ENCODE peak calls at places on chromosome 14, in five cellular contexts. K is endodermal cell, N is H1, P is GM23248, H is HCT116. Y is an unnamed sample.
A peak's percentile ranks its signal among the peaks of the same experiment; 100 is the strongest.

GRCh38 chr14:33891700-33892099 is 59.2 kb downstream of the EGLN3 start:
- DNase-seq in H (no peak), K (no peak), P (no peak), N (no peak), Y (no peak)

GRCh38 chr14:75453817-75454434 is 26.1 kb downstream of the JDP2 start:
- DNase-seq in P (no peak), H (no peak), K (peak; percentile 74), N (no peak), Y (no peak)

GRCh38 chr14:76654573-76654955 is 106.7 kb upstream of the VASH1 start:
- DNase-seq in P (no peak), H (no peak), N (no peak), K (no peak), Y (no peak)

GRCh38 chr14:101114726-101115481 is 211.4 kb upstream of the RTL1 start:
- DNase-seq in N (peak; percentile 29), K (peak; percentile 34), H (no peak), P (no peak), Y (peak; percentile 49)

GRCh38 chr14:88078525-88078924 is 73.6 kb downstream of the GPR65 start:
- DNase-seq in N (no peak), P (no peak), H (no peak), K (peak; percentile 53), Y (no peak)

GRCh38 chr14:55689971-55690871 is 110.2 kb downstream of the KTN1 start:
- DNase-seq in H (no peak), P (no peak), K (no peak), N (no peak), Y (no peak)

GRCh38 chr14:55514819-55515470 is 65.1 kb upstream of the KTN1 start:
- DNase-seq in H (peak; percentile 16), P (peak; percentile 74), K (no peak), N (no peak), Y (no peak)

GRCh38 chr14:60722163-60722835 is 1.9 kb downstream of the SIX4 start:
- DNase-seq in N (peak; percentile 82), H (no peak), P (peak; percentile 80), K (peak; percentile 88), Y (peak; percentile 66)

GRCh38 chr14:68961781-68962584 is 17.1 kb downstream of the ACTN1 start:
- DNase-seq in N (peak; percentile 77), K (peak; percentile 85), H (no peak), P (peak; percentile 65), Y (peak; percentile 90)

GRCh38 chr14:98198385-98198784 is 1073.6 kb downstream of the BCL11B start:
- DNase-seq in K (no peak), H (no peak), P (no peak), N (no peak), Y (no peak)

GRCh38 chr14:93946506-93947170 is 19.5 kb downstream of the FAM181A start:
- DNase-seq in N (no peak), H (no peak), K (no peak), P (no peak), Y (no peak)

GRCh38 chr14:68309631-68310030 is 483.2 kb downstream of the ZFP36L1 start:
- DNase-seq in H (no peak), P (no peak), K (no peak), N (no peak), Y (no peak)

GRCh38 chr14:54105898-54106297 is 149.3 kb upstream of the BMP4 start:
- DNase-seq in N (no peak), K (no peak), H (peak; percentile 71), P (no peak), Y (peak; percentile 47)

GRCh38 chr14:68884031-68885030 is 91.5 kb upstream of the ZFP36L1 start:
- DNase-seq in H (peak; percentile 15), K (no peak), P (peak; percentile 99), N (no peak), Y (peak; percentile 52)

GRCh38 chr14:93320489-93320888 is 12.3 kb downstream of the BTBD7 start:
- DNase-seq in N (no peak), K (no peak), H (no peak), P (no peak), Y (no peak)

GRCh38 chr14:100135073-100135472 is 24.4 kb downstream of the DEGS2 start:
- DNase-seq in P (no peak), H (no peak), K (no peak), N (no peak), Y (no peak)

GRCh38 chr14:100748403-100748802 is 21.7 kb downstream of the DLK1 start:
- DNase-seq in N (no peak), P (no peak), H (no peak), K (peak; percentile 11), Y (peak; percentile 31)

GRCh38 chr14:79732911-79733310 is 478.4 kb downstream of the DIO2 start:
- DNase-seq in P (peak; percentile 16), H (no peak), K (no peak), N (no peak), Y (no peak)
- H3K9me3 ChIP-seq in P (no peaks in the 10 kb centered on the region), H (peaks cover 20% of the 10 kb centered on the region), K (peaks cover 33% of the 10 kb centered on the region), N (peaks cover 15% of the 10 kb centered on the region), Y (no peaks in the 10 kb centered on the region)

DNA sequence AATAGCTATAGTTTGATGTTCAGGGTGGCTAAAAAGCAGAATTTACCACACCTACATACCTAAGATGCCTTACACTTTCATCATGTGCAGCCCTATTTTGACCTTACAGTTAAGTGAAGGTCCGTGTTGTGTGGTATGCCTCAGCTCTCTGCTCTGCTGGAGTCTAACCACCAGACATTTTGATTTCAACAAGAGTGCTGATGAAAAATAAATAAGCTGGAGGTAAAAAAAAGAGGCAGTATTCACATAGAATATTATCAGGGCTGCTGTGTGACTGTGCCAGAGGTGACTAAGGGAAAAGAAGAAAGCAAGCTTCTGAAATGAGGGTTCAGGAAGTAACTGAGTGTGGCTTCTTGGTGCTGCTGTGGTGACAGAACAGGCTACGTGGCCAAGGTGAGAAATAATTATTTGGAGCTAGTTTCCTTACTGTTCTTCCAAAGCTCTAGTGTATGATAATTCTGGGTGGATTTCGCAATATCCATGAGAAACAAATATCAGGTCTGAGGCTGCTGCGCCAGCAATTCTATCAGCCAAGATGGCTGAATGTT is 188.8 kb downstream of the STXBP6 start:
- DNase-seq in P (peak; percentile 70), H (no peak), N (no peak), K (no peak), Y (no peak)
- H3K9ac ChIP-seq in P (peak overlapping the region; percentile 66), H (no peak overlapping the region), N (no peak overlapping the region), K (no peak overlapping the region), Y (no peak overlapping the region)

DNA sequence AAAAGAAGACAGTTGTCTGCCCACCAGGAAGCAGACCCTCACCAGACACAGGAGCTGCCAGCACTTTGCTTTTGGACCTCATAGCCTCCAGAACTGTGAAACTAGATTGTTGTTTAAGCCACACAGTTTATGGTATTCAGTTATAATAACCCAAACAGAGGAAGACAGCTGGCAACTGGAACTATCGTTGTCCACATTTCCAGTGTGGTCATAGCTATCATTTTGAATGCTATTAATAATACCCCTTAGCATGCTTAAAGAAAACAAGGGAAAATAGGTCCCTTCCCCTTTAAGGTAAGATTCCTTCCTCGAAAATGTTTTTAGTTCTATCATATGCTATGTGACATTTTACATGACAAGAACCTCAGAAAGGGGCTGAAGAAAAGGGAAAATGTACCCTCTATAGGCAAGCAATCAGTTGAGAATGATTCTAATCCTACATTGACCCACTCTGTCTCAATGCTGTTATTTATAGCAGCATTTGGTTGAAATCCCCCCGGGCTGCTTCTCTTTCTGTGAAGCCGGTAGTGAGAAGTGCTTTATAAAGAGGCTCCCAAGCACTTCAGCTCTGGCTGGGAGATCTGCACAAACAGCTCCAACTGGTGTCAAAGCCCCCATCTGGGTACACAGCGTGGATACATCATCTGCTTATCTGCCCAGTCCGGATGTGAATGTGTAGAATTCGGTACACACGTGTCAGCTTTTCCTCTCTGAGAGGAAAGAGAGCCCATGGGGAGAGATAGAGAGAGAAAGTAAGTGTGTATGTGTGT is 221.2 kb upstream of the FLRT2 start:
- DNase-seq in P (no peak), N (no peak), K (no peak), H (no peak), Y (no peak)
- H3K9me3 ChIP-seq in P (no peaks in the 10 kb centered on the region), N (no peaks in the 10 kb centered on the region), K (no peaks in the 10 kb centered on the region), H (peaks cover 27% of the 10 kb centered on the region), Y (no peaks in the 10 kb centered on the region)

DNA sequence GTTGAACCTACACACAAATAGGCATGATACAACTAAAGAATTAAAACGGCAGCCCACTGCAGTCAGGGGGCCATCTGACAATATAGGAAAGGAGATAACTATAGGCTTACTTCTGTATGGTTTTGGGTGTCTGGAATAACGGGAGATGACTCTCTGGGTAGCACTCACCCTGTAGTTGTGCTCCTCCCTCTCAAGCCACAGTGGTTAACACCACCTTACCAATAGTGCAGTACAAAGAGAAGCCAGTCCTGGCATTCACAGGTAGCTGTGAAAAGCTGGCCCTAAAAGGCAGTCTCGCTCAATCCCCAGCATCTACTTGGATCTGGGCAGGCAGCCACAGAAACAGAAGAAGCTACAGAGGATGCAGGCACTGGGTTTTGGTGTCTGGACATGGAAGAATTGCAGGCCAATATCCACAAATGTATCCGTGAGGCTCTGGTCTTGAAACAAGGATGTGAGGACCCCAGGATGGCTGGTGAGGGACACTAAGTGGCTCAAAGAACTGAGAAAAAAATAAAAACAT is 93.0 kb downstream of the DPF3 start:
- DNase-seq in H (no peak), N (no peak), K (no peak), P (no peak), Y (no peak)
- H3K9ac ChIP-seq in H (no peak overlapping the region), N (no peak overlapping the region), K (no peak overlapping the region), P (peak overlapping the region; percentile 44), Y (no peak overlapping the region)

DNA sequence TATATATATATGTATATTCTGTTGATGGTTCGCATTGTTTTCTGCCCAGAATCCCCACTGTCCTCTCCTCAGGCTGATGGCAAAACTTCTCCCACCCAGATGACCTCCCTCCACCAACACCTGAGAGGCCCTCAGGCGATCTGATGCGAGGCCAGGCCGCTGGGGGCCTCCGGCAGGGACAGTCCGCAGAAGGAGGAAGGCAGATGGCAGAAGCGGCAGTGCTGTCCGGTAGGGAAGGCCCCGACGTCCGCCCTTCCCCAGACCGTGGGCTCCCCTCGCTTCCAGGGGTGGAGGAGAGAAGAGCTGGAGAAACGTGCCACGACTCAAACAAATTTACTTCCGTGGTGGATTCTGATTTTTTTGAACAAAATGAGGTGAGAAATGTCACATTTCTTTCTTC is 178.3 kb upstream of the RGS6 start:
- DNase-seq in K (no peak), P (no peak), H (no peak), N (no peak), Y (no peak)
- H3K9me3 ChIP-seq in K (peaks cover 4% of the 10 kb centered on the region), P (no peaks in the 10 kb centered on the region), H (no peaks in the 10 kb centered on the region), N (no peaks in the 10 kb centered on the region), Y (no peaks in the 10 kb centered on the region)

DNA sequence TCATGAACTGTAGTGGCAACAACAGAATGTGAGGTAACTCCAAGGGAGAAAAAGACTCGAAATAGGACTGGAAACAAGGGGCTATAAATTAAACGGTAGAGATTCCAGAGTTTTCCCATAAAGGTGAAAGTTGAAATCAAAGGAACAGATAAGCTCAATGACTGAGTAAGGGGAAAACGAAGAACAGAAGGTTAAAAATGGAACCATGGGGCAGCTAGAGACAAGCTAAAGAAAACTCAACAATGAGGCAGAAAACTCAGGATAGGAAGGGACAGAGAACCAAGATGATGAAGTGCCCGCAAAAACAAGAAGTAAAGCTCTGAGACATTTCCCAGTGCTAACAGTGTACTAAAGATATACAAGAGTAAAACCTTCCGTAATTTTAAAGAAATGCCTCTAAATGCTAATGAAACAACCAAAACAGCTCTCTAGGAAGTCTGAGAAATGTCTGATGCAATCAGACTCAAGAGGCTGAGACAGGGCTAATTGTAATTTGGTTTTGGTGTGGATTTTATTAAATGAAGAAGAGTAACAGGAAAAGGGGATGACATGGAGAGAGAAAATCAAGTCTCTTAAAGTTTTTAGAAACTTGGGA is 69.9 kb downstream of the PPP2R5E start:
- DNase-seq in K (no peak), P (no peak), N (no peak), H (no peak), Y (no peak)
- H3K9ac ChIP-seq in K (no peak overlapping the region), P (no peak overlapping the region), N (no peak overlapping the region), H (no peak overlapping the region), Y (no peak overlapping the region)

GRCh38 chr14:104214411-104214810 is 76.0 kb downstream of the KIF26A start:
- DNase-seq in N (no peak), H (no peak), P (no peak), K (no peak), Y (no peak)
- H3K9me3 ChIP-seq in N (no peaks in the 10 kb centered on the region), H (no peaks in the 10 kb centered on the region), P (no peaks in the 10 kb centered on the region), K (no peaks in the 10 kb centered on the region), Y (no peaks in the 10 kb centered on the region)